ENCODE peak calls at places on chromosome 2, in eight cellular contexts. One of them, this sample, is unnamed.

GRCh38 chr2:102122115-102122514 is 20.4 kb upstream of the IL1R1 start:
- DNase-seq in mammary epithelial cell: peak; percentile 68
- DNase-seq in right lobe of liver: no peak
- DNase-seq in brain microvascular endothelial cell: peak; percentile 95
- DNase-seq in psoas muscle: no peak
- DNase-seq in H1: no peak
- DNase-seq in cardiac muscle cell: no peak
- DNase-seq in GM06990: no peak
- DNase-seq in this sample: no peak

GRCh38 chr2:207437857-207438166 is 92.0 kb upstream of the CREB1 start:
- DNase-seq in right lobe of liver: no peak
- DNase-seq in psoas muscle: no peak
- DNase-seq in brain microvascular endothelial cell: no peak
- DNase-seq in mammary epithelial cell: no peak
- DNase-seq in GM06990: no peak
- DNase-seq in H1: no peak
- DNase-seq in cardiac muscle cell: no peak
- DNase-seq in this sample: no peak

GRCh38 chr2:39241588-39241987 is 2.2 kb downstream of the CDKL4 start:
- DNase-seq in GM06990: no peak
- DNase-seq in cardiac muscle cell: no peak
- DNase-seq in brain microvascular endothelial cell: no peak
- DNase-seq in mammary epithelial cell: no peak
- DNase-seq in H1: no peak
- DNase-seq in psoas muscle: no peak
- DNase-seq in right lobe of liver: no peak
- DNase-seq in this sample: no peak

GRCh38 chr2:85785027-85785822 is 31.4 kb downstream of the ATOH8 start:
- DNase-seq in psoas muscle: peak; percentile 71
- DNase-seq in right lobe of liver: no peak
- DNase-seq in brain microvascular endothelial cell: no peak
- DNase-seq in cardiac muscle cell: no peak
- DNase-seq in H1: no peak
- DNase-seq in GM06990: no peak
- DNase-seq in mammary epithelial cell: no peak
- DNase-seq in this sample: no peak

GRCh38 chr2:182416191-182416590 is 10.6 kb downstream of the PDE1A start:
- DNase-seq in cardiac muscle cell: no peak
- DNase-seq in mammary epithelial cell: no peak
- DNase-seq in H1: no peak
- DNase-seq in GM06990: no peak
- DNase-seq in brain microvascular endothelial cell: no peak
- DNase-seq in psoas muscle: no peak
- DNase-seq in right lobe of liver: no peak
- DNase-seq in this sample: no peak

GRCh38 chr2:225484751-225485150 is 85.2 kb downstream of the NYAP2 start:
- DNase-seq in psoas muscle: no peak
- DNase-seq in brain microvascular endothelial cell: no peak
- DNase-seq in right lobe of liver: no peak
- DNase-seq in H1: no peak
- DNase-seq in cardiac muscle cell: no peak
- DNase-seq in mammary epithelial cell: no peak
- DNase-seq in GM06990: no peak
- DNase-seq in this sample: no peak

GRCh38 chr2:119088416-119088815 is 70.1 kb downstream of the C1QL2 start:
- DNase-seq in psoas muscle: no peak
- DNase-seq in cardiac muscle cell: no peak
- DNase-seq in mammary epithelial cell: no peak
- DNase-seq in H1: no peak
- DNase-seq in brain microvascular endothelial cell: no peak
- DNase-seq in GM06990: no peak
- DNase-seq in right lobe of liver: no peak
- DNase-seq in this sample: no peak

GRCh38 chr2:217331577-217332139 is 471.8 kb upstream of the TNP1 start:
- DNase-seq in cardiac muscle cell: peak; percentile 77
- DNase-seq in mammary epithelial cell: peak; percentile 69
- DNase-seq in psoas muscle: no peak
- DNase-seq in H1: no peak
- DNase-seq in right lobe of liver: peak; percentile 28
- DNase-seq in brain microvascular endothelial cell: peak; percentile 37
- DNase-seq in GM06990: no peak
- DNase-seq in this sample: peak; percentile 90

GRCh38 chr2:235390108-235390815 is 103.6 kb upstream of the AGAP1 start:
- DNase-seq in brain microvascular endothelial cell: no peak
- DNase-seq in right lobe of liver: no peak
- DNase-seq in H1: no peak
- DNase-seq in cardiac muscle cell: no peak
- DNase-seq in GM06990: peak; percentile 44
- DNase-seq in mammary epithelial cell: no peak
- DNase-seq in psoas muscle: peak; percentile 31
- DNase-seq in this sample: no peak

GRCh38 chr2:207444756-207445155 is 85.0 kb upstream of the CREB1 start:
- DNase-seq in GM06990: no peak
- DNase-seq in brain microvascular endothelial cell: no peak
- DNase-seq in H1: no peak
- DNase-seq in mammary epithelial cell: no peak
- DNase-seq in right lobe of liver: no peak
- DNase-seq in cardiac muscle cell: no peak
- DNase-seq in psoas muscle: no peak
- DNase-seq in this sample: no peak

GRCh38 chr2:101442042-101442666 is 32.8 kb downstream of the RFX8 start:
- DNase-seq in right lobe of liver: no peak
- DNase-seq in cardiac muscle cell: no peak
- DNase-seq in psoas muscle: no peak
- DNase-seq in brain microvascular endothelial cell: peak; percentile 51
- DNase-seq in H1: no peak
- DNase-seq in mammary epithelial cell: peak; percentile 57
- DNase-seq in GM06990: no peak
- DNase-seq in this sample: peak; percentile 26

GRCh38 chr2:65158557-65158956 is 28.7 kb upstream of the RAB1A start:
- DNase-seq in H1: no peak
- DNase-seq in cardiac muscle cell: no peak
- DNase-seq in mammary epithelial cell: no peak
- DNase-seq in brain microvascular endothelial cell: no peak
- DNase-seq in GM06990: no peak
- DNase-seq in right lobe of liver: no peak
- DNase-seq in psoas muscle: no peak
- DNase-seq in this sample: no peak

GRCh38 chr2:3326871-3327270 is 50.7 kb downstream of the EIPR1 start:
- DNase-seq in H1: no peak
- DNase-seq in cardiac muscle cell: no peak
- DNase-seq in psoas muscle: no peak
- DNase-seq in mammary epithelial cell: no peak
- DNase-seq in GM06990: no peak
- DNase-seq in right lobe of liver: no peak
- DNase-seq in brain microvascular endothelial cell: no peak
- DNase-seq in this sample: no peak

GRCh38 chr2:16726147-16726546 is 60.5 kb upstream of the CYRIA start:
- DNase-seq in psoas muscle: no peak
- DNase-seq in GM06990: no peak
- DNase-seq in mammary epithelial cell: no peak
- DNase-seq in brain microvascular endothelial cell: no peak
- DNase-seq in H1: no peak
- DNase-seq in right lobe of liver: no peak
- DNase-seq in cardiac muscle cell: no peak
- DNase-seq in this sample: no peak

GRCh38 chr2:16726577-16726976 is 60.9 kb upstream of the CYRIA start:
- DNase-seq in brain microvascular endothelial cell: no peak
- DNase-seq in cardiac muscle cell: no peak
- DNase-seq in right lobe of liver: no peak
- DNase-seq in mammary epithelial cell: no peak
- DNase-seq in GM06990: no peak
- DNase-seq in H1: no peak
- DNase-seq in psoas muscle: no peak
- DNase-seq in this sample: no peak

GRCh38 chr2:16728742-16729141 is 63.1 kb upstream of the CYRIA start:
- DNase-seq in right lobe of liver: no peak
- DNase-seq in mammary epithelial cell: no peak
- DNase-seq in GM06990: no peak
- DNase-seq in brain microvascular endothelial cell: no peak
- DNase-seq in psoas muscle: no peak
- DNase-seq in cardiac muscle cell: no peak
- DNase-seq in H1: no peak
- DNase-seq in this sample: no peak

GRCh38 chr2:16725549-16725948 is 59.9 kb upstream of the CYRIA start:
- DNase-seq in cardiac muscle cell: peak; percentile 32
- DNase-seq in mammary epithelial cell: peak; percentile 30
- DNase-seq in right lobe of liver: no peak
- DNase-seq in brain microvascular endothelial cell: no peak
- DNase-seq in psoas muscle: no peak
- DNase-seq in H1: no peak
- DNase-seq in GM06990: no peak
- DNase-seq in this sample: no peak

DNA sequence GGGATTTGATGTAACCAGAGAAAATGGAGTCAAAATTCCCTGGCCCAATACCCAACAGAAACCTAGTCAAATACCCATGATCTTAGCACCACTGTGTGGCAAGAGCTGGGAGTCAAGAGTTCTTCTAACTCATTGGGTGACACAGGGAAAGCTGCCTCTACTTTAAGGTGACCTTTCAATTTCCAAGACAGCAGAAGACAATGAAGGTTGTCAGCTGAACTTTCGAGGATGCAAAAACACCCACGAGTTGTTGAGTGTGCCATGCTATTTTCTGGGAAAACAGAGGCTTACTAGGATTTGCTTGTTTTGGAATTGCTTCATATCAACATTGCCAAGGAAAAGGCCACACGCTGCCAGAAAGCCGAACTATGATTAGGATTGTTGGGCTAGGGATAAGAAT is 61.6 kb upstream of the CYRIA start:
- DNase-seq in psoas muscle: no peak
- DNase-seq in mammary epithelial cell: no peak
- DNase-seq in H1: no peak
- DNase-seq in cardiac muscle cell: no peak
- DNase-seq in GM06990: no peak
- DNase-seq in brain microvascular endothelial cell: peak; percentile 4
- DNase-seq in right lobe of liver: no peak
- DNase-seq in this sample: no peak
- TF ChIP-seq CTCF in psoas muscle: peak; percentile 16
- TF ChIP-seq CTCF in mammary epithelial cell: peak; percentile 31
- TF ChIP-seq CTCF in H1: no peak
- TF ChIP-seq CTCF in cardiac muscle cell: peak; percentile 18
- TF ChIP-seq CTCF in GM06990: no peak
- TF ChIP-seq CTCF in brain microvascular endothelial cell: peak; percentile 47
- TF ChIP-seq CTCF in right lobe of liver: no peak
- TF ChIP-seq CTCF in this sample: no peak

GRCh38 chr2:73984922-73985317 is 210 bp downstream of the TET3 start:
- DNase-seq in H1: peak; percentile 72
- DNase-seq in right lobe of liver: peak; percentile 87
- DNase-seq in cardiac muscle cell: no peak
- DNase-seq in mammary epithelial cell: no peak
- DNase-seq in brain microvascular endothelial cell: no peak
- DNase-seq in psoas muscle: peak; percentile 60
- DNase-seq in GM06990: no peak
- DNase-seq in this sample: no peak

GRCh38 chr2:73986085-73986680 is 1.5 kb downstream of the TET3 start:
- DNase-seq in H1: no peak
- DNase-seq in mammary epithelial cell: no peak
- DNase-seq in brain microvascular endothelial cell: no peak
- DNase-seq in cardiac muscle cell: no peak
- DNase-seq in GM06990: peak; percentile 40
- DNase-seq in right lobe of liver: no peak
- DNase-seq in psoas muscle: no peak
- DNase-seq in this sample: no peak

GRCh38 chr2:73983322-73984202 is 1.1 kb upstream of the TET3 start:
- DNase-seq in mammary epithelial cell: peak; percentile 99
- DNase-seq in brain microvascular endothelial cell: no peak
- DNase-seq in right lobe of liver: peak; percentile 70
- DNase-seq in H1: peak; percentile 73
- DNase-seq in GM06990: peak; percentile 51
- DNase-seq in cardiac muscle cell: peak; percentile 61
- DNase-seq in psoas muscle: no peak
- DNase-seq in this sample: peak; percentile 21

GRCh38 chr2:73985318-73986084 is 791 bp downstream of the TET3 start:
- DNase-seq in brain microvascular endothelial cell: no peak
- DNase-seq in cardiac muscle cell: peak; percentile 63
- DNase-seq in GM06990: peak; percentile 79
- DNase-seq in H1: no peak
- DNase-seq in mammary epithelial cell: no peak
- DNase-seq in psoas muscle: peak; percentile 63
- DNase-seq in right lobe of liver: peak; percentile 52
- DNase-seq in this sample: no peak

GRCh38 chr2:73984203-73984921 is at the start of gene TET3:
- DNase-seq in brain microvascular endothelial cell: no peak
- DNase-seq in psoas muscle: peak; percentile 63
- DNase-seq in H1: peak; percentile 70
- DNase-seq in GM06990: peak; percentile 82
- DNase-seq in right lobe of liver: peak; percentile 58
- DNase-seq in mammary epithelial cell: no peak
- DNase-seq in cardiac muscle cell: peak; percentile 76
- DNase-seq in this sample: no peak
- H3K4me3 ChIP-seq in brain microvascular endothelial cell: peak within 1 kb of the TSS; percentile 59
- H3K4me3 ChIP-seq in psoas muscle: peak within 1 kb of the TSS; percentile 78
- H3K4me3 ChIP-seq in H1: peak within 1 kb of the TSS; percentile 71
- H3K4me3 ChIP-seq in GM06990: peak within 1 kb of the TSS; percentile 77
- H3K4me3 ChIP-seq in right lobe of liver: peak within 1 kb of the TSS; percentile 63
- H3K4me3 ChIP-seq in mammary epithelial cell: peak within 1 kb of the TSS; percentile 71
- H3K4me3 ChIP-seq in cardiac muscle cell: peak within 1 kb of the TSS; percentile 42
- H3K4me3 ChIP-seq in this sample: peak within 1 kb of the TSS; percentile 48

DNA sequence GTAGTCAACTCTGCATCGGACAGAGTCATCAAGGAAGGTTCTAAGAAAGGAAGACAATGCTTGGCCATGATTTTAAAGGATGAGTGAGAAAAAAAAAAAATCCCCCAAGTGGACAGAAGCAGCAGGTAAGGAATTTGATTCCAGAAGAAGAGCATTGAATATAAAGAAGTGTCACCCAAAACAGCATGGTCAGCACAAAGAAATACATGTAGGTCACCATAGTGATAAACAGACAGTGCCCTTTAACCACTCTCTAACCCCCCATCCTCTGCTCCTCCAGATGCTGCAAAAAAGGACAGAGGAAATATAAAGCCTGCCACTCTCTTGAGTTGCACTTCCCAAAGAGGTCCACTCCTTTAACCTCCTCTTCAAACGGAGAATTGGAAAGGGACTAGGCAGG is 23.4 kb downstream of the FEZ2 start:
- DNase-seq in GM06990: no peak
- DNase-seq in right lobe of liver: no peak
- DNase-seq in psoas muscle: no peak
- DNase-seq in cardiac muscle cell: no peak
- DNase-seq in mammary epithelial cell: no peak
- DNase-seq in H1: no peak
- DNase-seq in brain microvascular endothelial cell: no peak
- DNase-seq in this sample: no peak
- H3K36me3 ChIP-seq in GM06990: peaks cover 2% of the 10 kb centered on the region
- H3K36me3 ChIP-seq in right lobe of liver: peaks cover 12% of the 10 kb centered on the region
- H3K36me3 ChIP-seq in psoas muscle: peaks cover 59% of the 10 kb centered on the region
- H3K36me3 ChIP-seq in cardiac muscle cell: peaks cover 21% of the 10 kb centered on the region
- H3K36me3 ChIP-seq in mammary epithelial cell: peaks cover 18% of the 10 kb centered on the region
- H3K36me3 ChIP-seq in H1: no peaks in the 10 kb centered on the region
- H3K36me3 ChIP-seq in brain microvascular endothelial cell: peaks cover 27% of the 10 kb centered on the region
- H3K36me3 ChIP-seq in this sample: no peaks in the 10 kb centered on the region

DNA sequence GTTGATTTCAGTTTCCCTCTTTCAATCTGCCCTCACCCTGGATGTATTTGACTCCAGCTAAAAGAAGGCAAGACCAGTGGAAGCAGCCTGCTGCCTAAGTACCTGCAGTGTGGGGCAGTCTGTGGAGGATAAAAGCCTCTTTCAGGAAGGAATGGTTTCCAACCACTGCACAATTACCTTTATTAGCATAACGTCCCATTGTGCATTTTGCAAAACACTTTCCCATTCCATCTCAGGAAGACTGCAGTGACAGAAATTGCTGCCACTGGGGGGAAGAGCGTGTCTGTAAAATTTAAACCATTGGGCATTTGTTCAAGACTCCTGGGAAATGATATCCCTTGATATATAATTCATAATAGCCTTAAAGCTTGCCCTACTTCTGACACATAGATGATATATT is 26.2 kb downstream of the CYRIA start:
- DNase-seq in H1: no peak
- DNase-seq in brain microvascular endothelial cell: no peak
- DNase-seq in GM06990: no peak
- DNase-seq in mammary epithelial cell: no peak
- DNase-seq in right lobe of liver: no peak
- DNase-seq in cardiac muscle cell: no peak
- DNase-seq in psoas muscle: no peak
- DNase-seq in this sample: no peak
- TF ChIP-seq CTCF in H1: no peak
- TF ChIP-seq CTCF in brain microvascular endothelial cell: peak; percentile 11
- TF ChIP-seq CTCF in GM06990: no peak
- TF ChIP-seq CTCF in mammary epithelial cell: peak; percentile 9
- TF ChIP-seq CTCF in right lobe of liver: no peak
- TF ChIP-seq CTCF in cardiac muscle cell: no peak
- TF ChIP-seq CTCF in psoas muscle: peak; percentile 39
- TF ChIP-seq CTCF in this sample: no peak

This sample was measured in kidney epithelial cell.